ENCODE peak calls at places on chromosomes 11 and 22, in six cellular contexts. C is ovary, B is pancreas, I is ascending aorta, U is AG04450, Y is BJ. H is an unnamed sample.

GRCh38 chr11:61975638-61976419 is 8.4 kb upstream of the FTH1 start:
- DNase-seq in Y (no peak), I (no peak), U (no peak), B (peak; percentile 44), C (no peak), H (no peak)

GRCh38 chr11:28517621-28518020 is 409.4 kb downstream of the METTL15 start:
- DNase-seq in C (no peak), B (no peak), U (no peak), Y (no peak), I (no peak), H (no peak)

GRCh38 chr11:61907282-61907681 is 10.1 kb downstream of the RAB3IL1 start:
- DNase-seq in C (no peak), U (no peak), Y (no peak), B (peak; percentile 45), I (no peak), H (no peak)

GRCh38 chr22:20463324-20464095 is 25.9 kb upstream of the SCARF2 start:
- DNase-seq in B (no peak), I (no peak), Y (no peak), C (no peak), U (no peak), H (no peak)

GRCh38 chr22:46077669-46078099 is 72.6 kb upstream of the PPARA start:
- DNase-seq in U (no peak), Y (no peak), I (peak; percentile 5), C (no peak), B (peak; percentile 37), H (no peak)

GRCh38 chr11:117145393-117145761 is 1.3 kb downstream of the PAFAH1B2 start:
- DNase-seq in I (no peak), Y (no peak), B (no peak), U (no peak), C (no peak), H (no peak)

GRCh38 chr11:63918576-63919171 is 1.7 kb upstream of the RCOR2 start:
- DNase-seq in Y (no peak), B (no peak), C (peak; percentile 53), U (no peak), I (no peak), H (no peak)

GRCh38 chr22:25840883-25841282 is 98.9 kb downstream of the MYO18B start:
- DNase-seq in C (no peak), I (no peak), Y (no peak), U (no peak), B (no peak), H (no peak)

GRCh38 chr11:117898059-117898458 is 21.6 kb upstream of the FXYD6 start:
- DNase-seq in C (peak; percentile 7), Y (no peak), I (no peak), B (no peak), U (no peak), H (no peak)

DNA sequence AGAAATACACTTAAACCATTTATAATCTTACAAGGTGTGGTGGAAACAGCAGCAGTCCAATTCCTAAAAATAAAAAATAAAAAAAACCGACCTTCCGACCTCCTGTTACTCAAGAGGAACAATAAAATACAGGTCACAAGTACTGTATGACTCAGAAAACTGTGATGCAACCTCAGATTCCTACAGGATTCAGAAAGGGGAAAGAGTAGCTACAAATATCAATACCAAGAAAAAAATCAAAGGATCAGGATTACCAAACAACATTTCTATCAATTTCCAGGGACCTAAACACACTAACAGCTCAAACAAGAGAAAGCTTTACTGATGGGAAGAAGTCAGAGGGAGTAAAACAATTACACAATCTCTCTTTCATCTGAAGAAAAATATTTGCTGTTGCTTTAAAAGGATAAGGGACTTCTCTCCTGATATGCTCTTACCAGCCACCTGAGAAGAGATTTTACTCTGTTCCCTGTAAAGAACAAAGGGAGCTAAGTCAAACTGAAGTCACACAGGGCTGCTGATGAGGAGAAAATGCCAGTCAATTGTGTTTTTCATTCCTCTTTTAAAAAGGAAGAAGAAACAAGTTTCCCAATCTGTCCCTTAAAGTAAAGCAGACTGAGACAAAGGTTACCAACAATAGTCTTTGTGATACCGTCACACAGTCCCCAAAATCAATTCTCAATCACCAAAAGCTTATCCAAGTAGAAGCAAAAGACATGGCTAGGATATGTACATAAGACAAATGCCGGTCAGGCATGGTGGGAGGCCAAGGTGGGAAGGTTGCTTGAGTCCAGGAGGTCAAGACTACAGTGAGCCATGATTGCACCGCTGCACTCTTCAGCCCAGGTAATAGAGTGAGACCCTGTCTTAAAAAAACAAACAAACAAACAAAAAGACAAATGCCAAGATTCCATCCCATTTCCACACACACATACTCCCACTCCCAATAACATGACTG is 39.3 kb downstream of the AMBRA1 start:
- DNase-seq in B (no peak), U (peak; percentile 30), I (no peak), Y (peak; percentile 69), C (no peak), H (no peak)
- H3K4me3 ChIP-seq in B (no peak overlapping the region), U (no peak overlapping the region), I (no peak overlapping the region), Y (no peak overlapping the region), C (no peak overlapping the region), H (no peak overlapping the region)

GRCh38 chr22:50546326-50547230 is 879 bp downstream of the KLHDC7B start:
- DNase-seq in B (peak; percentile 68), C (no peak), I (no peak), Y (no peak), U (no peak), H (no peak)
- H3K4me3 ChIP-seq in B (no peak overlapping the region), C (no peak overlapping the region), I (no peak overlapping the region), Y (no peak overlapping the region), U (no peak overlapping the region), H (no peak overlapping the region)

GRCh38 chr11:95792200-95792599 is 1.9 kb downstream of the CEP57 start:
- DNase-seq in B (no peak), C (no peak), Y (no peak), I (no peak), U (no peak), H (no peak)
- H3K4me3 ChIP-seq in B (no peak overlapping the region), C (no peak overlapping the region), Y (no peak overlapping the region), I (no peak overlapping the region), U (no peak overlapping the region), H (no peak overlapping the region)

GRCh38 chr11:81647374-81647773 is 1086.3 kb downstream of the FAM181B start:
- DNase-seq in B (no peak), C (no peak), I (no peak), Y (no peak), U (no peak), H (no peak)
- H3K4me3 ChIP-seq in B (no peak overlapping the region), C (no peak overlapping the region), I (no peak overlapping the region), Y (no peak overlapping the region), U (no peak overlapping the region), H (no peak overlapping the region)

DNA sequence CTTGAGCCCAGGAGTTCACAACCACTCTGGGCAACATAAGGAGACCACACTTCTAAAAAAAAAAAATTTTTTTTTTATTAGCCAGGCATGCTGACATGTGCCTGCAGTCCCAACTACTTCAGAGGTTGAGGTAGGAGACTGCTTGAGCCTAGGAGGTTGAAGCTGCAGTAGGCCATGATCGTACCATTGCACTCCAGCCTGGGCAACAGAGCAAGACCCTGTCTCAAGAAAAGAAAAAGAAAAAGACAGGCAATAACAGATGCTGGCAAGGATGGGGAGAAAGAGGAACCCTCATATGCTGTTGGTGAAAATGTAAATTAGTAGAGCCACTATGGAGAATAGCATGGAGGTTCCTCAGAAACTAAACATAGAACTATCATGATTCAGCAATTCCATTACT is 64.8 kb downstream of the PAK1 start:
- DNase-seq in I (no peak), C (no peak), B (no peak), Y (no peak), U (no peak), H (no peak)
- H3K4me3 ChIP-seq in I (no peak overlapping the region), C (no peak overlapping the region), B (no peak overlapping the region), Y (no peak overlapping the region), U (no peak overlapping the region), H (no peak overlapping the region)

DNA sequence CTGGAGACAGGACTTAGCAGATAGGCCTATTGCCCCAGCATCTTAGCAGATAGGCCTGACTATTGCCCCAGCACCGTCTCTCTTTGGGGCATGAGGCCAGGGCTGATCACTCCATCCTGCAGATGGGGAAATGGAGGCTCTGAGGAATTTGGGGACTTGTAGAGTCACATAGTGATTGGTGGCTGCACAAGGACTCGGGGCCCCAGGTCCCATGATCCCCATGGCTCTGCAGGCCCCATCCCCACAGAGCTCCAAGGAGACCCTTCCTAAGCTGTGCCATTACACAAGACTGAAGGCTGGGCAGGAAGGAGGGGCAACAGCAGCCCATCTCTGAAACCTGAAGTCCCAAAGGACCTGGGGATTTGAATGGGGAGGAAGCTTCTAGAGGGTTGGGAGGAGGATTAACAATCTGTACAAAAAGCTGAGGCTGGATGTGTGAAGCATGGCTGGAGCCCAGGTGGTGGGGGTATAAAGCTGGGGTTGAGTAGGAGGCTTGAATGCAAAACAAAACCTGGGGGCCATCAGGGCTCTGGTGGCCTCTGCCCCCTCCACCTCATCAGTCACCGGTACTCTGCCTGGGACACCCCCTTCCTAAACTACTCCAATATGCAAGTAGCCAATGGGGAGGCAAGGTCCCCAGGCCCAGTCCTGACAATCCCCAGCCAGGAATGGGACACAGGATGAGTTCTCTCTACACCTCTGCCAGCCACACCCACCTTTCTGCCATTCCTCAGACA is 1.5 kb downstream of the ARAP1 start:
- DNase-seq in I (no peak), C (no peak), Y (no peak), B (peak; percentile 35), U (no peak), H (no peak)
- H3K4me3 ChIP-seq in I (no peak overlapping the region), C (no peak overlapping the region), Y (no peak overlapping the region), B (no peak overlapping the region), U (peak overlapping the region; percentile 79), H (peak overlapping the region; percentile 3)

GRCh38 chr11:6378695-6378989 is 11.6 kb upstream of the SMPD1 start:
- DNase-seq in B (no peak), U (no peak), Y (no peak), C (no peak), I (no peak), H (no peak)
- H3K4me3 ChIP-seq in B (no peak overlapping the region), U (no peak overlapping the region), Y (no peak overlapping the region), C (no peak overlapping the region), I (no peak overlapping the region), H (no peak overlapping the region)

GRCh38 chr22:36953239-36954080 is 40.0 kb downstream of the CSF2RB start:
- DNase-seq in B (no peak), C (no peak), U (no peak), Y (no peak), I (no peak), H (no peak)

GRCh38 chr22:36961626-36962025 is 48.2 kb downstream of the CSF2RB start:
- DNase-seq in C (no peak), I (no peak), B (no peak), Y (no peak), U (no peak), H (no peak)

GRCh38 chr22:36954251-36955014 is 41.0 kb downstream of the CSF2RB start:
- DNase-seq in B (no peak), Y (no peak), U (no peak), I (no peak), C (no peak), H (no peak)

GRCh38 chr22:36955691-36956090 is 42.3 kb downstream of the CSF2RB start:
- DNase-seq in Y (no peak), B (no peak), C (no peak), U (no peak), I (no peak), H (no peak)

DNA sequence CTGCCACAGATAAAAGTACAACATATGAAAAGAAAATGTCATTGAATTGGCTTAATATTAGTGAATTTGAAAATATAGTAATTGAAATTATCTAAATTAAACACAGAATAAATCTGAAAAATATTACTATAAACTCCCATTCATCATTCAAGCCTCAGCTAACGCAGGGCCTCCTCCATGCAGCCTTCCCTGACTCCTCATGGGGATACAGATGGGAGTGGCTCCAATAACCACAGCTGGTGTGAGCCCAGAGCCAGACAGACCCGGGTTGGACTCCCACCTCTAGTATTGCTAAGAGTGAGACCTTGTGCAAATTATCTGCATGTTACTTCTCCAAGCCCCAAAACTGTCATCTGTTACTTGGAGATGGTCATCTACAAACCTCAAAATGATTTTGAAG is 44.9 kb downstream of the CSF2RB start:
- DNase-seq in Y (no peak), I (no peak), B (no peak), U (no peak), C (no peak), H (no peak)
- H3K4me3 ChIP-seq in Y (no peak overlapping the region), I (no peak overlapping the region), B (no peak overlapping the region), U (no peak overlapping the region), C (no peak overlapping the region), H (no peak overlapping the region)

H was measured in AG04449.